ENCODE peak calls at places on chromosome 18, in six cellular contexts. C, H, E, B, U and L are unnamed samples.

GRCh38 chr18:54924948-54925347 is 34.3 kb downstream of the CCDC68 start:
- DNase-seq in C (no peak), H (peak), B (no peak), E (no peak), U (no peak), L (no peak)

GRCh38 chr18:78903436-78904178 is 76.0 kb upstream of the SALL3 start:
- DNase-seq in C (no peak), H (no peak), E (no peak), B (no peak), U (no peak), L (no peak)

GRCh38 chr18:44884446-44884845 is 203.8 kb downstream of the SETBP1 start:
- DNase-seq in U (no peak), C (no peak), B (no peak), H (peak), E (no peak), L (no peak)

GRCh38 chr18:48022531-48023330 is 92.3 kb upstream of the SMAD2 start:
- DNase-seq in B (no peak), C (peak), H (peak), E (no peak), U (peak), L (no peak)

GRCh38 chr18:43606800-43607199 is 329.5 kb upstream of the SYT4 start:
- DNase-seq in E (no peak), B (no peak), H (no peak), C (peak), U (no peak), L (no peak)

GRCh38 chr18:48929951-48930713 is 20.6 kb downstream of the SMAD7 start:
- DNase-seq in B (no peak), C (no peak), E (peak), H (no peak), U (no peak), L (no peak)

GRCh38 chr18:62187543-62188378 is 706 bp downstream of the RELCH start:
- DNase-seq in U (peak), E (peak), C (peak), H (peak), B (peak), L (no peak)

GRCh38 chr18:12470382-12471090 is 62.8 kb downstream of the PRELID3A start:
- DNase-seq in E (no peak), U (no peak), B (no peak), H (peak), C (no peak), L (peak)

GRCh38 chr18:56148373-56148772 is 490.0 kb downstream of the TXNL1 start:
- DNase-seq in U (peak), H (peak), B (no peak), E (no peak), C (no peak), L (peak)

GRCh38 chr18:49565656-49566055 is 3.8 kb downstream of the LIPG start:
- DNase-seq in E (peak), U (no peak), C (peak), B (no peak), H (no peak), L (no peak)

GRCh38 chr18:44927127-44927849 is 246.6 kb downstream of the SETBP1 start:
- DNase-seq in E (no peak), U (no peak), B (no peak), C (no peak), H (peak), L (no peak)

GRCh38 chr18:24633121-24633520 is 172.7 kb downstream of the HRH4 start:
- DNase-seq in E (no peak), U (peak), B (no peak), C (no peak), H (no peak), L (no peak)

GRCh38 chr18:68763082-68763481 is 34.8 kb upstream of the CCDC102B start:
- DNase-seq in H (peak), E (no peak), B (no peak), C (no peak), U (no peak), L (no peak)

GRCh38 chr18:3773303-3773702 is 323.3 kb downstream of the TGIF1 start:
- DNase-seq in E (no peak), U (no peak), B (no peak), C (no peak), H (peak), L (peak)

GRCh38 chr18:12574494-12575185 is 83.3 kb downstream of the SPIRE1 start:
- DNase-seq in C (no peak), H (no peak), B (no peak), E (no peak), U (no peak), L (no peak)

GRCh38 chr18:63890950-63891304 is 3.4 kb downstream of the SERPINB2 start:
- DNase-seq in E (no peak), B (no peak), C (peak), H (no peak), U (no peak), L (no peak)

GRCh38 chr18:35311506-35311905 is 21.5 kb upstream of the ZSCAN30 start:
- DNase-seq in B (no peak), H (peak), C (no peak), U (no peak), E (no peak), L (no peak)

GRCh38 chr18:68519341-68519740 is 195.6 kb downstream of the TMX3 start:
- DNase-seq in H (no peak), E (no peak), U (no peak), B (no peak), C (no peak), L (no peak)

GRCh38 chr18:52222211-52222610 is 117.8 kb upstream of the DCC start:
- DNase-seq in U (no peak), C (no peak), H (no peak), B (no peak), E (no peak), L (no peak)

GRCh38 chr18:35682282-35682867 is 100.8 kb downstream of the GALNT1 start:
- DNase-seq in U (no peak), C (no peak), H (no peak), B (no peak), E (no peak), L (no peak)

GRCh38 chr18:1408331-1408835 is 503.7 kb downstream of the ADCYAP1 start:
- DNase-seq in U (no peak), H (no peak), E (no peak), B (no peak), C (no peak), L (no peak)

GRCh38 chr18:14971461-14972185 is 223.7 kb downstream of the ANKRD30B start:
- DNase-seq in E (no peak), U (no peak), C (peak), H (no peak), B (no peak), L (no peak)

GRCh38 chr18:30903566-30903965 is 139.0 kb downstream of the DSC3 start:
- DNase-seq in H (peak), E (no peak), C (no peak), B (no peak), U (no peak), L (peak)

GRCh38 chr18:79879566-79879965 is 71.9 kb downstream of the SLC66A2 start:
- DNase-seq in C (no peak), B (no peak), U (no peak), H (no peak), E (peak), L (no peak)

GRCh38 chr18:63586431-63586830 is 712 bp upstream of the SERPINB13 start:
- DNase-seq in H (peak), U (no peak), C (no peak), E (no peak), B (no peak), L (no peak)

GRCh38 chr18:39772155-39772919 is 2182.7 kb upstream of the PIK3C3 start:
- DNase-seq in B (no peak), H (peak), U (no peak), E (no peak), C (no peak), L (no peak)

GRCh38 chr18:46061796-46062195 is 10.3 kb downstream of the PSTPIP2 start:
- DNase-seq in B (no peak), U (no peak), C (no peak), H (no peak), E (no peak), L (no peak)

GRCh38 chr18:70194227-70194890 is 11.1 kb downstream of the RTTN start:
- DNase-seq in U (no peak), H (no peak), B (no peak), E (no peak), C (no peak), L (no peak)

GRCh38 chr18:56451188-56451587 is 187.2 kb downstream of the TXNL1 start:
- DNase-seq in E (no peak), H (peak), U (no peak), C (no peak), B (no peak), L (peak)

GRCh38 chr18:13502585-13502984 is 223.8 kb downstream of the FAM210A start:
- DNase-seq in C (no peak), H (no peak), U (no peak), E (peak), B (no peak), L (no peak)

GRCh38 chr18:44840053-44840826 is 159.6 kb downstream of the SETBP1 start:
- DNase-seq in U (no peak), B (no peak), H (peak), C (no peak), E (no peak), L (no peak)

GRCh38 chr18:23300211-23300887 is 152.7 kb upstream of the RIOK3 start:
- DNase-seq in U (no peak), H (no peak), B (no peak), E (no peak), C (no peak), L (no peak)